ENCODE peak calls at places on chromosome 1, in eight cellular contexts. One of them, this sample, is unnamed.

GRCh38 chr1:111399792-111400610 is 27.5 kb downstream of the OVGP1 start:
- DNase-seq in CD8-positive, alpha-beta T cell: peak
- DNase-seq in uterus: no peak
- DNase-seq in tibial artery: no peak
- DNase-seq in RWPE2: no peak
- DNase-seq in PC-9: peak
- DNase-seq in hepatocyte: peak
- DNase-seq in left ventricle myocardium inferior: no peak
- DNase-seq in this sample: no peak

GRCh38 chr1:3409737-3410434 is 44.6 kb upstream of the ARHGEF16 start:
- DNase-seq in RWPE2: no peak
- DNase-seq in CD8-positive, alpha-beta T cell: no peak
- DNase-seq in tibial artery: peak
- DNase-seq in PC-9: peak
- DNase-seq in left ventricle myocardium inferior: peak
- DNase-seq in hepatocyte: peak
- DNase-seq in uterus: peak
- DNase-seq in this sample: no peak

GRCh38 chr1:204075890-204076837 is 3.2 kb downstream of the SOX13 start:
- DNase-seq in hepatocyte: peak
- DNase-seq in PC-9: no peak
- DNase-seq in CD8-positive, alpha-beta T cell: no peak
- DNase-seq in tibial artery: no peak
- DNase-seq in uterus: no peak
- DNase-seq in RWPE2: no peak
- DNase-seq in left ventricle myocardium inferior: no peak
- DNase-seq in this sample: no peak

GRCh38 chr1:42195841-42196240 is 31.3 kb upstream of the GUCA2A start:
- DNase-seq in left ventricle myocardium inferior: no peak
- DNase-seq in RWPE2: no peak
- DNase-seq in uterus: no peak
- DNase-seq in tibial artery: no peak
- DNase-seq in PC-9: no peak
- DNase-seq in hepatocyte: no peak
- DNase-seq in CD8-positive, alpha-beta T cell: no peak
- DNase-seq in this sample: no peak

GRCh38 chr1:7755448-7755847 is 15.6 kb upstream of the VAMP3 start:
- DNase-seq in CD8-positive, alpha-beta T cell: no peak
- DNase-seq in uterus: no peak
- DNase-seq in tibial artery: no peak
- DNase-seq in left ventricle myocardium inferior: no peak
- DNase-seq in PC-9: no peak
- DNase-seq in RWPE2: no peak
- DNase-seq in hepatocyte: no peak
- DNase-seq in this sample: no peak

GRCh38 chr1:40039757-40040510 is 595 bp upstream of the CAP1 start:
- DNase-seq in tibial artery: peak
- DNase-seq in CD8-positive, alpha-beta T cell: peak
- DNase-seq in uterus: peak
- DNase-seq in hepatocyte: peak
- DNase-seq in PC-9: peak
- DNase-seq in RWPE2: peak
- DNase-seq in left ventricle myocardium inferior: peak
- DNase-seq in this sample: peak

GRCh38 chr1:55420866-55421265 is 205.7 kb upstream of the USP24 start:
- DNase-seq in RWPE2: no peak
- DNase-seq in hepatocyte: no peak
- DNase-seq in CD8-positive, alpha-beta T cell: no peak
- DNase-seq in PC-9: no peak
- DNase-seq in left ventricle myocardium inferior: no peak
- DNase-seq in uterus: no peak
- DNase-seq in tibial artery: no peak
- DNase-seq in this sample: no peak

GRCh38 chr1:225454067-225454618 is 26.3 kb upstream of the LBR start:
- DNase-seq in uterus: no peak
- DNase-seq in left ventricle myocardium inferior: no peak
- DNase-seq in CD8-positive, alpha-beta T cell: no peak
- DNase-seq in hepatocyte: no peak
- DNase-seq in PC-9: no peak
- DNase-seq in RWPE2: no peak
- DNase-seq in tibial artery: peak
- DNase-seq in this sample: no peak

GRCh38 chr1:103171041-103171590 is 62.8 kb upstream of the COL11A1 start:
- DNase-seq in PC-9: no peak
- DNase-seq in uterus: no peak
- DNase-seq in RWPE2: no peak
- DNase-seq in hepatocyte: peak
- DNase-seq in left ventricle myocardium inferior: no peak
- DNase-seq in tibial artery: no peak
- DNase-seq in CD8-positive, alpha-beta T cell: no peak
- DNase-seq in this sample: no peak

DNA sequence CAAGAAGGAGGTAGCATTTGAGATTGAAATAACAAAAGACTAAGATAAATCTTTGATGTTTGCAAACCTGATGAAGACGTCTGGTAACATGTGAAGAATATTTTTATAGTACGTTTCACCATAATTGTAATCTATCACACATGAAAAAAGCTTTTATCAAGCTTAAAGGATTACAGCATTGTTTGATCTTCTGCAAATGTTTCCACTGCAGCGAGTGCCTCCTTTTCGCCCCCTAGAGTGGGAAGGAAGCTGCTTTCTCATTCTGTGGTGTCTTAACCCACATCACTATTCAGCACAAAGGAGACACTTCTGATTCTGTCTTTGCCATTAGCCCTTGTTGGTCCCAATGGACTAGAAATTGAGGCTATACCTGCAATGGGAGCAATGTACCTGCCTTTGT is 46.0 kb upstream of the IL12RB2 start:
- DNase-seq in uterus: no peak
- DNase-seq in tibial artery: no peak
- DNase-seq in RWPE2: no peak
- DNase-seq in CD8-positive, alpha-beta T cell: peak
- DNase-seq in hepatocyte: peak
- DNase-seq in PC-9: no peak
- DNase-seq in left ventricle myocardium inferior: no peak
- DNase-seq in this sample: no peak
- TF ChIP-seq CTCF in uterus: no peak
- TF ChIP-seq CTCF in tibial artery: no peak
- TF ChIP-seq CTCF in RWPE2: no peak
- TF ChIP-seq CTCF in CD8-positive, alpha-beta T cell: peak
- TF ChIP-seq CTCF in hepatocyte: peak
- TF ChIP-seq CTCF in PC-9: no peak
- TF ChIP-seq CTCF in left ventricle myocardium inferior: no peak
- TF ChIP-seq CTCF in this sample: no peak

GRCh38 chr1:230573647-230574046 is 68.6 kb upstream of the COG2 start:
- DNase-seq in hepatocyte: no peak
- DNase-seq in left ventricle myocardium inferior: no peak
- DNase-seq in uterus: no peak
- DNase-seq in RWPE2: no peak
- DNase-seq in CD8-positive, alpha-beta T cell: no peak
- DNase-seq in tibial artery: no peak
- DNase-seq in PC-9: no peak
- DNase-seq in this sample: no peak

GRCh38 chr1:230574502-230574901 is 67.8 kb upstream of the COG2 start:
- DNase-seq in PC-9: no peak
- DNase-seq in CD8-positive, alpha-beta T cell: no peak
- DNase-seq in uterus: no peak
- DNase-seq in RWPE2: no peak
- DNase-seq in left ventricle myocardium inferior: no peak
- DNase-seq in hepatocyte: no peak
- DNase-seq in tibial artery: no peak
- DNase-seq in this sample: no peak

GRCh38 chr1:230570724-230571390 is 71.4 kb upstream of the COG2 start:
- DNase-seq in hepatocyte: no peak
- DNase-seq in uterus: no peak
- DNase-seq in RWPE2: no peak
- DNase-seq in PC-9: no peak
- DNase-seq in CD8-positive, alpha-beta T cell: no peak
- DNase-seq in left ventricle myocardium inferior: no peak
- DNase-seq in tibial artery: no peak
- DNase-seq in this sample: no peak

GRCh38 chr1:230569201-230569600 is 73.1 kb upstream of the COG2 start:
- DNase-seq in left ventricle myocardium inferior: no peak
- DNase-seq in CD8-positive, alpha-beta T cell: no peak
- DNase-seq in PC-9: no peak
- DNase-seq in RWPE2: no peak
- DNase-seq in uterus: no peak
- DNase-seq in tibial artery: no peak
- DNase-seq in hepatocyte: no peak
- DNase-seq in this sample: no peak

DNA sequence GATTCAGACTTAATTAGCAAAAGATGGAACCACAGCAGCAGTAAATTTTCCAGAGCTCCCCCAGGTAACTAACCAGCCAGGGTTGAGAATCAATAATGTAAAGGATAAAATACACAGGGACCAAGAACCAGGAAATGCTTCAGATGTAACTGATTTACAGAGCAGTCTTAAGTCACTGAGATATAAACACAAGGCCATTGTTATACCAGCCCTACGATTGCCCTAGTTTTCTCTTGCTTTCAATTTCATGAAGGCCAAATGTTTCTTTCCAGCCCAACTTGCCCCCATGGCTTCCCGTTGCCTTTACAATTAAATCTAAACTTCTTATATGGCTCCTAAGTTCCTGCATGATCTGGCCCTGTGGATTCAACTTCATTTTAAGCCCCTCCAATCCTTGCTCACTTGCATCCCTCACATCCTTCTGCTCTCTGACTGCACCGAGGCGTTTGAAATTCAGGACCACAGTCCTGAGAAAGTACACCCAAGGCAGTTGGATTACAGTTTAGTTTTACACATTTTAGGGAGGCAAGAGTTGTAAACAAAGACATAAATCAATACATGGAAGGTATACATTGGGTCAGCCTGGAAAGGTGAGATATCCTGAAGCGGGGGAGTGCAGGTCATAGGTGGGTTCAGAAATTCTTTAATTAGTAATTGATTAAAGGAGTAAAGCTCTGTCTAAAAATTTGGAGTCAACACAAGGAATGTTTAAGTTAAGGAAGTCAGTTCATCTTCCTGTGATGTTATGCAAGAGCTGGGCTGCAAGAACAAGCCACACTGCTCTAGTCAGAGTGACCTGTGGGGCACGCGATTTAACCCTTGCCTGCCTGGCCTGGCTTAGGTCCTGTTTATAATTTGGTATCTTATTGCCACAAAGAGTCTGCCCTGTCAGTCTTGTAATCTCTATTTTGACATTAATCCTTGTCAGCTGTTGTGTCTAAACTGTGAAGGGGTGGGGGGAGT is 69.9 kb upstream of the COG2 start:
- DNase-seq in PC-9: no peak
- DNase-seq in hepatocyte: peak
- DNase-seq in CD8-positive, alpha-beta T cell: no peak
- DNase-seq in left ventricle myocardium inferior: no peak
- DNase-seq in tibial artery: no peak
- DNase-seq in uterus: no peak
- DNase-seq in RWPE2: no peak
- DNase-seq in this sample: no peak
- H3K27ac ChIP-seq in PC-9: no peak
- H3K27ac ChIP-seq in hepatocyte: peak
- H3K27ac ChIP-seq in CD8-positive, alpha-beta T cell: no peak
- H3K27ac ChIP-seq in left ventricle myocardium inferior: no peak
- H3K27ac ChIP-seq in tibial artery: no peak
- H3K27ac ChIP-seq in uterus: no peak
- H3K27ac ChIP-seq in RWPE2: peak
- H3K27ac ChIP-seq in this sample: no peak

GRCh38 chr1:47449702-47450552 is 12.1 kb downstream of the FOXD2 start:
- DNase-seq in CD8-positive, alpha-beta T cell: no peak
- DNase-seq in left ventricle myocardium inferior: peak
- DNase-seq in tibial artery: no peak
- DNase-seq in uterus: no peak
- DNase-seq in RWPE2: no peak
- DNase-seq in PC-9: no peak
- DNase-seq in hepatocyte: peak
- DNase-seq in this sample: no peak
- TF ChIP-seq CTCF in CD8-positive, alpha-beta T cell: no peak
- TF ChIP-seq CTCF in left ventricle myocardium inferior: peak
- TF ChIP-seq CTCF in tibial artery: no peak
- TF ChIP-seq CTCF in uterus: no peak
- TF ChIP-seq CTCF in RWPE2: peak
- TF ChIP-seq CTCF in PC-9: peak
- TF ChIP-seq CTCF in hepatocyte: peak
- TF ChIP-seq CTCF in this sample: peak

GRCh38 chr1:150576367-150576711 is 3.1 kb downstream of the MCL1 start:
- DNase-seq in left ventricle myocardium inferior: no peak
- DNase-seq in RWPE2: no peak
- DNase-seq in PC-9: no peak
- DNase-seq in tibial artery: no peak
- DNase-seq in hepatocyte: no peak
- DNase-seq in CD8-positive, alpha-beta T cell: no peak
- DNase-seq in uterus: no peak
- DNase-seq in this sample: no peak

GRCh38 chr1:150578278-150579109 is 916 bp downstream of the MCL1 start:
- DNase-seq in uterus: peak
- DNase-seq in RWPE2: peak
- DNase-seq in tibial artery: peak
- DNase-seq in hepatocyte: peak
- DNase-seq in PC-9: peak
- DNase-seq in left ventricle myocardium inferior: peak
- DNase-seq in CD8-positive, alpha-beta T cell: no peak
- DNase-seq in this sample: no peak

GRCh38 chr1:150577557-150578277 is 1.7 kb downstream of the MCL1 start:
- DNase-seq in tibial artery: no peak
- DNase-seq in CD8-positive, alpha-beta T cell: no peak
- DNase-seq in RWPE2: no peak
- DNase-seq in PC-9: no peak
- DNase-seq in uterus: no peak
- DNase-seq in left ventricle myocardium inferior: no peak
- DNase-seq in hepatocyte: peak
- DNase-seq in this sample: no peak

GRCh38 chr1:150575518-150576366 is 3.7 kb downstream of the MCL1 start:
- DNase-seq in tibial artery: no peak
- DNase-seq in hepatocyte: peak
- DNase-seq in CD8-positive, alpha-beta T cell: no peak
- DNase-seq in RWPE2: no peak
- DNase-seq in uterus: no peak
- DNase-seq in left ventricle myocardium inferior: no peak
- DNase-seq in PC-9: no peak
- DNase-seq in this sample: no peak

DNA sequence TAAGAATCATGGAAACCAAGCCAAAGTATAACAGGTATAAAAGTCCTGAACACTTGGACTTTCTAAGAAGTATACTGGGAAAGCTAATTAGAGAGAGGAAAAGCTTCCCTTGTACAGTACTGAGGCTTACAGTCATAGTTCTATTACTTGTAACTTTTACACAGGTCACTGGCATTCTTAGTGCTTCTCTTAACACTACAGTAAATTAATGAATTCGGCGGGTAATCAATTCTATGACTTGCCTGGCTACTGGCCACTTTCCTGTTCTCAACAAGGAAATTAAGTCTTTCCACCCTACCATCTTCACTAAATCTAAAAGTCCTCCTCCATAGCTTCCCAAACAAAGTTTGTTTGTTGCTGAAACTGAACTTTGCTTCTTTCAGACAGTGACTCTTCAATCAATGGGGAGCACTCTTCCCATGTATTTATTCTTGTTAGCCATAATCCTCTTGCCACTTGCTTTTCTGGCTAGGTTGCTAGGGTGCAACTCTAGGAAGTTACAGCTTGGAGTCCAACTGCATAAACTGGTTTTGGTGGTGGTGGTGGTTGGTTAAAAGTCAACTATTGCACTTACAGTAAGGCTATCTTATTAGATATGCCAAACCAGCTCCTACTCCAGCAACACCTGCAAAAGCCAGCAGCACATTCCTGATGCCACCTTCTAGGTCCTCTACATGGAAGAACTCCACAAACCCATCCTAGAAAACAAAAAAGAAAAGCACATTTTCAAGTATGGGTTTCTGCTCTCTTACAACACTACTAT is 2.4 kb downstream of the MCL1 start:
- DNase-seq in RWPE2: no peak
- DNase-seq in PC-9: no peak
- DNase-seq in uterus: no peak
- DNase-seq in tibial artery: no peak
- DNase-seq in CD8-positive, alpha-beta T cell: no peak
- DNase-seq in hepatocyte: peak
- DNase-seq in left ventricle myocardium inferior: no peak
- DNase-seq in this sample: no peak
- H3K27ac ChIP-seq in RWPE2: peak
- H3K27ac ChIP-seq in PC-9: peak
- H3K27ac ChIP-seq in uterus: peak
- H3K27ac ChIP-seq in tibial artery: peak
- H3K27ac ChIP-seq in CD8-positive, alpha-beta T cell: peak
- H3K27ac ChIP-seq in hepatocyte: peak
- H3K27ac ChIP-seq in left ventricle myocardium inferior: peak
- H3K27ac ChIP-seq in this sample: peak

This sample was measured in esophagus squamous epithelium.